ENCODE peak calls at places on chromosomes 11 and 22, in eight cellular contexts. W, A, H, T, Z, Y, M and V are unnamed samples.

GRCh38 chr22:36328635-36329216 is 59.0 kb downstream of the MYH9 start:
- DNase-seq in W (peak), A (peak), H (peak), T (no peak), Z (peak), Y (no peak), M (peak), V (no peak)

GRCh38 chr11:30346068-30346688 is 23.3 kb downstream of the ARL14EP start:
- DNase-seq in W (peak), A (peak), H (peak), T (no peak), Z (peak), Y (peak), M (peak), V (no peak)

GRCh38 chr22:36564422-36565151 is 35.6 kb upstream of the EIF3D start:
- DNase-seq in W (no peak), A (no peak), H (no peak), T (no peak), Z (no peak), Y (no peak), M (no peak), V (no peak)

GRCh38 chr11:129639300-129639699 is 176.3 kb upstream of the TMEM45B start:
- DNase-seq in W (peak), A (no peak), H (peak), T (no peak), Z (no peak), Y (no peak), M (peak), V (no peak)

GRCh38 chr11:60281482-60281881 is 1.0 kb downstream of the MS4A4A start:
- DNase-seq in W (no peak), A (no peak), H (no peak), T (no peak), Z (no peak), Y (no peak), M (no peak), V (no peak)

GRCh38 chr22:29166180-29166579 is 39.5 kb upstream of the EMID1 start:
- DNase-seq in W (no peak), A (peak), H (no peak), T (no peak), Z (no peak), Y (no peak), M (no peak), V (no peak)

GRCh38 chr11:72091292-72091691 is 10.6 kb downstream of the LRRC51 start:
- DNase-seq in W (peak), A (peak), H (peak), T (peak), Z (peak), Y (peak), M (peak), V (peak)

GRCh38 chr11:119320593-119321524 is 3.9 kb upstream of the MCAM start:
- DNase-seq in W (peak), A (peak), H (peak), T (peak), Z (peak), Y (no peak), M (peak), V (no peak)

GRCh38 chr22:43862882-43863202 is 529 bp upstream of the SULT4A1 start:
- DNase-seq in W (no peak), A (no peak), H (no peak), T (no peak), Z (no peak), Y (no peak), M (no peak), V (no peak)
- H3K4me3 ChIP-seq in W (no peak), A (no peak), H (peak), T (no peak), Z (no peak), Y (peak), M (no peak), V (no peak)

DNA sequence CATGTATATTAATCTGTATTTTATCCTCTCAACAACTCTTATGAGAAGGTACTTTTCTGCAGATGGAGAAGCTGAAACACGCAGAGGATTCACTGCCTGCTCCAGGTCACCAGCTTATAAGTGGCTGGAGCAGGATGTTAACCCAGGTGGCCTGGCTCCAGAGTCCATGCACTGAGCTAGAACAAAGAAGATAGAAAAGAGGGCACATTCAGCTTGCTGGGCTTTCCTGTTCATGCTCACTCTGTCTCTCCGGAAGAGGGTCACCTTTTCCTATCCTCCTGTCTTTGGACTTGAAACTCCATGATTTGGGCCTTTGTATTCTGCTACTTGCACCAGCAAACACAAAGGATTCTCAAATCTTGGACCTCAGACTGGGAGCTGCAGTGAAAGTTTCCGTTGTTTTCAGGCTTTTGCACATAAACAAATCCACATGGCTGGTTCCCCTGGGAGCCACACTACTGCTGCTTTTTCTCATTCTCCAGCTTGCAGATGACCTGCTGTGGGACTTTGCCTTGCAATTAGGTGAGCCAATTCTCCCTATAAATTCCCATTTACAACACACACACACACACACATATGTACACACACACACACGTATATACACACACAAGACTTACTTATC is 117.3 kb upstream of the GRK3 start:
- DNase-seq in W (no peak), A (no peak), H (peak), T (no peak), Z (no peak), Y (no peak), M (no peak), V (no peak)
- H3K4me3 ChIP-seq in W (no peak), A (peak), H (no peak), T (no peak), Z (no peak), Y (peak), M (no peak), V (no peak)

DNA sequence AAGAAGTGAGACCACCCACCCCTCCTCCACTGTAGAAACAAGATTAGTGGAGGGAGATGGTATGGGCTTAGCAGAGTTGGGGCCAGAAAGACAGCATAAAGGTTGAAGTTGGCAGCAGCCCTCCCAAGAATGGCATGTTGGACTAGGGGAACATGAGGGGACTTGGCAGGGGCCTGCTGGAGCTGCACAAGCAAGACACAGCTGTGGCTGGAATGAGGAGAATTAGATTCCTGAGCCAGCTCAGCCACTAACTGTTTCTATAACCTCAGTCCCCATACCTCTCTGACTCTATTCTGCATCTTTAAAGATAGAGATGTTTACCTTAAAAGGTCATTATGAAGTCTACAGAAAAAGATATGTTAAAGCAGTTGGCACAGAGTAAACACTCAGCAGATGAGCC is 13.2 kb downstream of the MAP6 start:
- DNase-seq in W (no peak), A (no peak), H (peak), T (no peak), Z (no peak), Y (no peak), M (peak), V (no peak)
- H3K4me3 ChIP-seq in W (no peak), A (no peak), H (no peak), T (no peak), Z (no peak), Y (no peak), M (no peak), V (no peak)

DNA sequence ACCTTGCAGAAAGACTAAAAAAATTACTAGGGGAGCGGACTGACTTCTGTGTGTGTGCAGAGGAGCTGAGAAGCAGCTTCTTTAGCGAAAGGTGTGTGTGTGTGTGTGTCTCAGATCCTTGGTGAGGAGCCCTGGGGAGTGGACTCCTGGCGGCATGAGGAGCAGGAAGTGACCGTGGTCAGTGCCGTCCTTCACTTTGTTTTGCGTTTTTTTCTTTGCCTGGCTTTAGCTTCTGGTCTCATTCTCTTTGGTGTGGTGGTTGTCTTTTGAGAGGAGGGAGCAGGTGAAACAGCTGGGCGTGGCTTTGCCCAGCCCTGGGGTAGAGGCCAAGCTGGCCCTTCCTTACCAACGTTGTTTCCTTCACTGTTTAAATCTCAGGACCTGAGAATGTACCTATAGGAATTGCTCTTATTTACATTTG is 1.9 kb downstream of the ZBED4 start:
- DNase-seq in W (peak), A (no peak), H (peak), T (peak), Z (no peak), Y (no peak), M (peak), V (no peak)
- H3K4me3 ChIP-seq in W (no peak), A (peak), H (peak), T (peak), Z (no peak), Y (peak), M (peak), V (peak)